ENCODE peak calls at places on chromosomes 2 and 18, in eight cellular contexts. A is heart left ventricle; J is GM23248; L is naive thymus-derived CD4-positive, alpha-beta T cell; W is CD4-positive, alpha-beta memory T cell; Y is tibial artery; N is CD8-positive, alpha-beta T cell; Z is dorsolateral prefrontal cortex. I is an unnamed sample.

GRCh38 chr18:46068763-46069162 is 3.3 kb downstream of the PSTPIP2 start:
- DNase-seq in A (no peak), J (no peak), L (no peak), W (no peak), Y (no peak), N (no peak), Z (no peak), I (no peak)

GRCh38 chr2:157194844-157195243 is 62.7 kb upstream of the GALNT5 start:
- DNase-seq in A (no peak), J (peak; percentile 36), L (no peak), W (no peak), Y (no peak), N (no peak), Z (no peak), I (no peak)

GRCh38 chr18:13103366-13103765 is 112.2 kb downstream of the CEP192 start:
- DNase-seq in A (no peak), J (peak; percentile 8), L (no peak), W (no peak), Y (no peak), N (no peak), Z (no peak), I (no peak)

GRCh38 chr2:224764565-224765236 is 48.5 kb upstream of the CCDC195 start:
- DNase-seq in A (no peak), J (no peak), L (peak; percentile 72), W (no peak), Y (no peak), N (no peak), Z (no peak), I (no peak)

GRCh38 chr18:78901923-78902794 is 77.5 kb upstream of the SALL3 start:
- DNase-seq in A (no peak), J (no peak), L (no peak), W (no peak), Y (no peak), N (no peak), Z (no peak), I (no peak)

GRCh38 chr2:158781562-158781961 is 13.6 kb upstream of the DAPL1 start:
- DNase-seq in A (no peak), J (peak; percentile 91), L (no peak), W (no peak), Y (no peak), N (no peak), Z (no peak), I (no peak)

GRCh38 chr18:76657428-76657827 is 162.4 kb upstream of the ZNF516 start:
- DNase-seq in A (no peak), J (peak; percentile 29), L (no peak), W (no peak), Y (no peak), N (no peak), Z (no peak), I (no peak)

GRCh38 chr18:3921826-3922225 is 471.9 kb downstream of the TGIF1 start:
- DNase-seq in A (no peak), J (no peak), L (no peak), W (no peak), Y (no peak), N (no peak), Z (no peak), I (no peak)

GRCh38 chr2:188820576-188820975 is 153.6 kb upstream of the COL3A1 start:
- DNase-seq in A (no peak), J (no peak), L (no peak), W (no peak), Y (no peak), N (no peak), Z (no peak), I (no peak)

GRCh38 chr2:119142822-119143221 is 15.7 kb downstream of the C1QL2 start:
- DNase-seq in A (no peak), J (no peak), L (no peak), W (no peak), Y (no peak), N (no peak), Z (peak; percentile 78), I (no peak)

GRCh38 chr2:237132799-237133198 is 47.1 kb downstream of the COPS8 start:
- DNase-seq in A (no peak), J (no peak), L (no peak), W (no peak), Y (no peak), N (no peak), Z (no peak), I (no peak)

GRCh38 chr18:26307161-26307773 is 81.0 kb downstream of the TAF4B start:
- DNase-seq in A (no peak), J (peak; percentile 77), L (peak; percentile 26), W (no peak), Y (no peak), N (no peak), Z (no peak), I (peak; percentile 32)

GRCh38 chr2:211836409-211836808 is 702.2 kb downstream of the ERBB4 start:
- DNase-seq in A (no peak), J (no peak), L (no peak), W (no peak), Y (no peak), N (no peak), Z (no peak), I (no peak)

GRCh38 chr2:236749346-236749745 is 179.7 kb downstream of the ACKR3 start:
- DNase-seq in A (no peak), J (peak; percentile 86), L (no peak), W (no peak), Y (peak; percentile 55), N (no peak), Z (no peak), I (no peak)

GRCh38 chr2:30293303-30293912 is 62.1 kb downstream of the LBH start:
- DNase-seq in A (no peak), J (peak; percentile 92), L (no peak), W (no peak), Y (peak; percentile 37), N (no peak), Z (no peak), I (no peak)

GRCh38 chr2:97673915-97674283 is 4.4 kb downstream of the C2orf92 start:
- DNase-seq in A (no peak), J (no peak), L (no peak), W (no peak), Y (no peak), N (no peak), Z (no peak), I (no peak)

GRCh38 chr2:177172034-177172880 is 40.3 kb upstream of the HNRNPA3 start:
- DNase-seq in A (no peak), J (peak; percentile 81), L (no peak), W (no peak), Y (no peak), N (no peak), Z (no peak), I (no peak)

GRCh38 chr2:126874961-126875360 is 23.7 kb upstream of the TEX51 start:
- DNase-seq in A (no peak), J (no peak), L (no peak), W (no peak), Y (peak; percentile 19), N (no peak), Z (no peak), I (no peak)

GRCh38 chr2:240639566-240639965 is 14.3 kb downstream of the GPR35 start:
- DNase-seq in A (no peak), J (no peak), L (no peak), W (no peak), Y (no peak), N (no peak), Z (no peak), I (no peak)
- H3K27ac ChIP-seq in A (no peak overlapping the region), J (no peak overlapping the region), L (no peak overlapping the region), W (no peak overlapping the region), Y (no peak overlapping the region), N (no peak overlapping the region), Z (no peak overlapping the region), I (no peak overlapping the region)

GRCh38 chr2:213086050-213086449 is 65.4 kb downstream of the IKZF2 start:
- DNase-seq in A (no peak), J (no peak), L (no peak), W (no peak), Y (no peak), N (no peak), Z (no peak), I (no peak)

GRCh38 chr2:213086566-213086965 is 64.8 kb downstream of the IKZF2 start:
- DNase-seq in A (no peak), J (peak; percentile 8), L (no peak), W (no peak), Y (no peak), N (no peak), Z (no peak), I (no peak)

GRCh38 chr2:213089438-213089837 is 62.0 kb downstream of the IKZF2 start:
- DNase-seq in A (no peak), J (peak; percentile 58), L (no peak), W (no peak), Y (no peak), N (no peak), Z (no peak), I (no peak)

GRCh38 chr2:213085538-213085937 is 65.9 kb downstream of the IKZF2 start:
- DNase-seq in A (no peak), J (no peak), L (no peak), W (no peak), Y (no peak), N (no peak), Z (no peak), I (no peak)

GRCh38 chr2:213087040-213087439 is 64.4 kb downstream of the IKZF2 start:
- DNase-seq in A (no peak), J (no peak), L (no peak), W (no peak), Y (no peak), N (no peak), Z (no peak), I (no peak)
- H3K27ac ChIP-seq in A (peak overlapping the region; percentile 75), J (no peak overlapping the region), L (no peak overlapping the region), W (no peak overlapping the region), Y (no peak overlapping the region), N (no peak overlapping the region), Z (no peak overlapping the region), I (no peak overlapping the region)

DNA sequence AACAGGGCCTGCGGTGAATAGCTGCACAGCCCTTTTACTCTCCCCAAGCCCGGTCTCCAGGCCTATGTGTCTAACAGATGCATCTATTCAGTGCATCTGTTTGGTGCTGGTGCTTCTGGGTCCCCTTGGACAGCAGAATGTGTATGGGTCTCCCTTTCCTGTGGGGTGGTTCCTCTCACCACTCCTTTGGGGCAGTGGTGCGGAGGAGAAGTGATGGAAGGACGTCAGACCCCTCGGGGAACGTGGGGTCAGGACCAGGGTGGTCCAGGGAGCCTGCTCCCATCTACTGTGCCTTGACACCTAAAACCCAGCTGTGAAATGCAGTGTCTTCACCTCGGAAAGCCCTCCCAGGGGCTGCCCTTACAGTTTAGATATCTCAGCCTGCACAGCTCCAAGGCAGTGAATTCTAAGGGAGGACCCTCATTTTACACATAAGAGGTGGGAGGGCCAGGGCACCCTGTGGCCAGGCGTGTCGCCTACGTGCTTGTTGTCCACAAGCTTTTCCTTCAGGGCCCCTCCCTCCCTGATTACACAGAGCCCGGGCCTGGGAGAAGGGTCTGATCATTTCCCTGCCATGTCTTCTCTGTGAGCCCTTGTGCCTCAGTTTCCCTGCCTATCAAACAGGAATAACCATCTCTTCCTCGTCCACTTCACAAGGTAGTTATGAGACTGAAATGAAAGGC is 208.6 kb downstream of the KLHL29 start:
- DNase-seq in A (no peak), J (no peak), L (no peak), W (no peak), Y (no peak), N (no peak), Z (no peak), I (no peak)
- H3K27ac ChIP-seq in A (peak overlapping the region; percentile 69), J (no peak overlapping the region), L (no peak overlapping the region), W (no peak overlapping the region), Y (no peak overlapping the region), N (no peak overlapping the region), Z (no peak overlapping the region), I (peak overlapping the region; percentile 85)

GRCh38 chr18:54183390-54183789 is 41.1 kb downstream of the MBD2 start:
- DNase-seq in A (no peak), J (no peak), L (no peak), W (no peak), Y (no peak), N (no peak), Z (no peak), I (no peak)
- H3K27ac ChIP-seq in A (no peak overlapping the region), J (no peak overlapping the region), L (no peak overlapping the region), W (no peak overlapping the region), Y (no peak overlapping the region), N (no peak overlapping the region), Z (no peak overlapping the region), I (no peak overlapping the region)

I was measured in tibial nerve.